ENCODE peak calls at places on chromosomes 4 and X, in ten cellular contexts. O is astrocyte of the spinal cord, W is Panc1, Y is fibroblast of lung, E is heart left ventricle, R is adrenal gland, K is lung, V is psoas muscle, A is AG04449, F is ascending aorta. J is an unnamed sample.

GRCh38 chrX:7215842-7216241 is 67.9 kb upstream of the PUDP start:
- DNase-seq in V (no peak), E (no peak), F (no peak), O (no peak), R (no peak), W (no peak), Y (no peak), A (peak; percentile 5), K (no peak), J (no peak)

GRCh38 chrX:48891402-48892288 is 5.9 kb downstream of the TIMM17B start:
- DNase-seq in Y (peak; percentile 84), O (peak; percentile 81), K (peak; percentile 87), V (peak; percentile 85), W (no peak), E (peak; percentile 87), F (peak; percentile 94), A (no peak), R (peak; percentile 88), J (peak; percentile 87)

GRCh38 chr4:21451032-21451431 is 497.5 kb downstream of the KCNIP4 start:
- DNase-seq in V (no peak), K (no peak), W (no peak), A (no peak), O (peak; percentile 74), F (no peak), R (no peak), Y (peak; percentile 64), E (no peak), J (peak; percentile 51)

GRCh38 chr4:96186593-96186992 is 346.7 kb downstream of the PDHA2 start:
- DNase-seq in K (no peak), E (no peak), R (no peak), Y (no peak), F (no peak), O (no peak), A (no peak), V (no peak), W (no peak), J (no peak)

GRCh38 chr4:113636438-113636818 is 125.1 kb downstream of the CAMK2D start:
- DNase-seq in R (no peak), O (no peak), W (no peak), V (no peak), A (no peak), E (no peak), F (no peak), K (no peak), Y (no peak), J (no peak)

GRCh38 chrX:83101961-83102360 is 406.1 kb upstream of the POU3F4 start:
- DNase-seq in F (no peak), A (no peak), Y (no peak), V (no peak), E (no peak), R (no peak), W (no peak), O (no peak), K (no peak), J (no peak)

GRCh38 chr4:158280856-158281255 is 70.6 kb downstream of the TMEM144 start:
- DNase-seq in V (no peak), K (no peak), F (no peak), E (no peak), Y (no peak), R (no peak), A (no peak), O (no peak), W (no peak), J (no peak)

GRCh38 chr4:101597204-101597603 is 193.3 kb upstream of the BANK1 start:
- DNase-seq in E (no peak), A (no peak), O (no peak), K (no peak), R (no peak), V (no peak), W (no peak), Y (no peak), F (no peak), J (no peak)

GRCh38 chr4:5851637-5852036 is 41.2 kb downstream of the CRMP1 start:
- DNase-seq in Y (no peak), V (no peak), O (no peak), F (no peak), R (no peak), W (no peak), A (no peak), E (no peak), K (no peak), J (no peak)

GRCh38 chr4:123397276-123398150 is 918 bp downstream of the SPRY1 start:
- DNase-seq in O (no peak), W (no peak), R (peak; percentile 35), E (peak; percentile 64), A (no peak), F (peak; percentile 71), K (peak; percentile 47), V (peak; percentile 73), Y (peak; percentile 42), J (peak; percentile 67)

GRCh38 chrX:153766098-153766817 is 2.2 kb downstream of the PLXNB3 start:
- DNase-seq in R (peak; percentile 65), A (peak; percentile 3), E (peak; percentile 23), V (peak; percentile 16), F (no peak), K (no peak), Y (peak; percentile 67), O (peak; percentile 73), W (no peak), J (peak; percentile 63)

GRCh38 chr4:137621056-137621455 is 88.8 kb upstream of the PCDH18 start:
- DNase-seq in Y (no peak), R (no peak), F (no peak), V (no peak), A (no peak), W (no peak), K (no peak), O (peak; percentile 19), E (no peak), J (no peak)

GRCh38 chr4:74534121-74534520 is 89.2 kb downstream of the AREG start:
- DNase-seq in Y (no peak), W (no peak), E (no peak), O (no peak), A (no peak), K (no peak), V (no peak), F (no peak), R (no peak), J (no peak)

GRCh38 chr4:112736718-112737135 is 99.8 kb downstream of the LARP7 start:
- DNase-seq in V (no peak), W (no peak), K (no peak), E (no peak), O (no peak), R (no peak), A (no peak), F (no peak), Y (no peak), J (no peak)

GRCh38 chr4:30941641-30942040 is 221.5 kb downstream of the PCDH7 start:
- DNase-seq in F (no peak), R (no peak), Y (no peak), K (no peak), E (no peak), O (no peak), W (no peak), V (no peak), A (no peak), J (no peak)
- H3K4me3 ChIP-seq in F (no peak overlapping the region), R (no peak overlapping the region), Y (no peak overlapping the region), K (no peak overlapping the region), E (no peak overlapping the region), O (no peak overlapping the region), W (no peak overlapping the region), V (no peak overlapping the region), A (no peak overlapping the region), J (no peak overlapping the region)

GRCh38 chr4:90127706-90128345 is 632 bp downstream of the CCSER1 start:
- DNase-seq in A (no peak), O (peak; percentile 5), F (no peak), K (peak; percentile 28), V (peak; percentile 16), R (no peak), E (peak; percentile 28), W (no peak), Y (no peak), J (peak; percentile 23)
- H3K4me3 ChIP-seq in A (peak overlapping the region; percentile 2), O (peak overlapping the region; percentile 53), F (peak overlapping the region; percentile 58), K (peak overlapping the region; percentile 58), V (peak overlapping the region; percentile 71), R (peak overlapping the region; percentile 17), E (peak overlapping the region; percentile 36), W (peak overlapping the region; percentile 37), Y (peak overlapping the region; percentile 57), J (peak overlapping the region; percentile 65)

GRCh38 chr4:182492456-182492855 is 249.3 kb downstream of the TENM3 start:
- DNase-seq in K (no peak), F (no peak), A (peak; percentile 42), O (peak; percentile 67), W (no peak), E (no peak), R (no peak), V (no peak), Y (peak; percentile 76), J (no peak)
- H3K4me3 ChIP-seq in K (no peak overlapping the region), F (peak overlapping the region; percentile 25), A (peak overlapping the region; percentile 34), O (no peak overlapping the region), W (no peak overlapping the region), E (no peak overlapping the region), R (no peak overlapping the region), V (peak overlapping the region; percentile 12), Y (peak overlapping the region; percentile 60), J (no peak overlapping the region)

GRCh38 chr4:168831585-168831918 is 178.5 kb downstream of the CBR4 start:
- DNase-seq in F (no peak), O (no peak), R (no peak), E (no peak), Y (no peak), W (no peak), A (no peak), V (no peak), K (no peak), J (no peak)

GRCh38 chr4:168832746-168833575 is 177.1 kb downstream of the CBR4 start:
- DNase-seq in V (peak; percentile 48), R (peak; percentile 22), O (peak; percentile 45), Y (no peak), K (no peak), W (no peak), E (peak; percentile 51), F (peak; percentile 73), A (no peak), J (peak; percentile 75)

GRCh38 chr4:168826620-168827019 is 183.4 kb downstream of the CBR4 start:
- DNase-seq in V (no peak), W (no peak), E (no peak), O (no peak), A (no peak), R (no peak), Y (no peak), K (no peak), F (no peak), J (no peak)

GRCh38 chr4:168831919-168832745 is 177.9 kb downstream of the CBR4 start:
- DNase-seq in F (peak; percentile 93), W (no peak), R (peak; percentile 70), A (no peak), E (peak; percentile 88), V (peak; percentile 83), K (peak; percentile 66), Y (peak; percentile 87), O (peak; percentile 89), J (peak; percentile 87)

DNA sequence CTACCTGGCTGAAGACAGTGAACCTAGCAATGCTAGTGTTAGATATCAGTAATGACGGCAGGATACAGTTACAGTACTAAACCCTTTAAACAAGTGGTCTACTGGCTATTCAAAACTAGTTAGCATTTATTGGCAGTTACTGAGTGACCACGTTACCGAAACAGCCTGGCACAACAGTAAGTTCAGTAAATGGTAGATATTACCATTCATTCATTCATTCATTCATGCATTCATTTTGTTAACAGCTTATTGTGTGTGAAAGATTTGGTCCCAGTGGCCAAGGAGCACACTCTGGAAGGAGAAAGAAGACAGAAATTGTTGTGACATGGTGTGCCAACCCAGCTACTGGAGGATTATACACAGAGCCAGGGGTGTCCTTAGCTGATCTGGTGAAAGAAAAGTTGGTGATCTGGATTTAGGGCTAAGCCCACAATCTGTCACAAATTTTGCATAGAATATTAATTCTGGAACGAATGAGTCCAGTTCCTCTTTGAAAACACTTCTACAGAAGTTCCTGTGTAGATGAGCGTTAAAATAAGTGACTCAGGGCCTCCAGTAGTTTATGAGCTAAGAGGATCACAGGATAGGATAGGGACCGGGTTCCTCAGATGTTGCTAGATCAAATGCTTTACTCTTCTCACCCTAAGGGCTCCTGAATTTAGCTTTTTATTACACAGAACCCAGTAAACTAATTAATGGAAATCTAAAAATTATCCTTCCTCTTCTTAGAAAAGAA is 179.1 kb downstream of the CBR4 start:
- DNase-seq in F (no peak), R (no peak), V (no peak), Y (no peak), W (no peak), O (peak; percentile 53), A (no peak), K (no peak), E (no peak), J (no peak)
- H3K4me3 ChIP-seq in F (peak overlapping the region; percentile 95), R (no peak overlapping the region), V (peak overlapping the region; percentile 73), Y (peak overlapping the region; percentile 76), W (peak overlapping the region; percentile 52), O (peak overlapping the region; percentile 94), A (no peak overlapping the region), K (no peak overlapping the region), E (no peak overlapping the region), J (no peak overlapping the region)